ENCODE peak calls at places on chromosomes 3 and 15, in seven cellular contexts. One of them, this sample, is unnamed. For H3K9me3, the result is how much of the 10 kb centered on the place peaks cover.

GRCh38 chr3:158213461-158213860 is 103.6 kb downstream of the RSRC1 start:
- DNase-seq in HCT116: no peak
- DNase-seq in colonic mucosa: no peak
- DNase-seq in ovary: no peak
- DNase-seq in transverse colon: no peak
- DNase-seq in OCI-LY7: no peak
- DNase-seq in IMR-90: no peak
- DNase-seq in this sample: no peak

GRCh38 chr15:99142562-99142961 is 37.7 kb downstream of the SYNM start:
- DNase-seq in OCI-LY7: no peak
- DNase-seq in ovary: no peak
- DNase-seq in HCT116: no peak
- DNase-seq in transverse colon: no peak
- DNase-seq in IMR-90: no peak
- DNase-seq in colonic mucosa: no peak
- DNase-seq in this sample: no peak

GRCh38 chr15:88612186-88612796 is 8.8 kb upstream of the AEN start:
- DNase-seq in transverse colon: no peak
- DNase-seq in ovary: no peak
- DNase-seq in IMR-90: no peak
- DNase-seq in OCI-LY7: no peak
- DNase-seq in HCT116: no peak
- DNase-seq in colonic mucosa: no peak
- DNase-seq in this sample: no peak

GRCh38 chr3:44584646-44585501 is at the start of gene ZNF660:
- DNase-seq in OCI-LY7: no peak
- DNase-seq in colonic mucosa: peak
- DNase-seq in ovary: peak
- DNase-seq in IMR-90: peak
- DNase-seq in transverse colon: peak
- DNase-seq in HCT116: no peak
- DNase-seq in this sample: no peak

GRCh38 chr15:52790166-52790708 is at the start of gene ONECUT1:
- DNase-seq in ovary: peak
- DNase-seq in IMR-90: peak
- DNase-seq in HCT116: no peak
- DNase-seq in transverse colon: peak
- DNase-seq in colonic mucosa: peak
- DNase-seq in OCI-LY7: peak
- DNase-seq in this sample: peak

GRCh38 chr15:63530762-63531299 is 26.4 kb downstream of the USP3 start:
- DNase-seq in IMR-90: no peak
- DNase-seq in colonic mucosa: no peak
- DNase-seq in transverse colon: no peak
- DNase-seq in HCT116: no peak
- DNase-seq in OCI-LY7: no peak
- DNase-seq in ovary: no peak
- DNase-seq in this sample: no peak

GRCh38 chr15:93038064-93038705 is 50.8 kb downstream of the RGMA start:
- DNase-seq in colonic mucosa: no peak
- DNase-seq in transverse colon: no peak
- DNase-seq in IMR-90: no peak
- DNase-seq in OCI-LY7: no peak
- DNase-seq in HCT116: no peak
- DNase-seq in ovary: no peak
- DNase-seq in this sample: no peak

GRCh38 chr3:5022966-5023776 is 43.9 kb downstream of the BHLHE40 start:
- DNase-seq in transverse colon: no peak
- DNase-seq in ovary: peak
- DNase-seq in IMR-90: peak
- DNase-seq in OCI-LY7: no peak
- DNase-seq in colonic mucosa: no peak
- DNase-seq in HCT116: peak
- DNase-seq in this sample: no peak

GRCh38 chr15:48721061-48721810 is 75.7 kb upstream of the FBN1 start:
- DNase-seq in IMR-90: peak
- DNase-seq in OCI-LY7: no peak
- DNase-seq in ovary: no peak
- DNase-seq in colonic mucosa: no peak
- DNase-seq in transverse colon: no peak
- DNase-seq in HCT116: no peak
- DNase-seq in this sample: no peak

GRCh38 chr3:186356152-186356551 is 5.9 kb downstream of the DGKG start:
- DNase-seq in HCT116: no peak
- DNase-seq in OCI-LY7: no peak
- DNase-seq in colonic mucosa: no peak
- DNase-seq in ovary: no peak
- DNase-seq in transverse colon: no peak
- DNase-seq in IMR-90: no peak
- DNase-seq in this sample: no peak

GRCh38 chr3:183261103-183261502 is 8.1 kb downstream of the B3GNT5 start:
- DNase-seq in ovary: no peak
- DNase-seq in colonic mucosa: no peak
- DNase-seq in transverse colon: no peak
- DNase-seq in IMR-90: no peak
- DNase-seq in HCT116: no peak
- DNase-seq in OCI-LY7: no peak
- DNase-seq in this sample: no peak

GRCh38 chr3:129593595-129594339 is 12.7 kb downstream of the PLXND1 start:
- DNase-seq in IMR-90: no peak
- DNase-seq in OCI-LY7: peak
- DNase-seq in transverse colon: peak
- DNase-seq in ovary: no peak
- DNase-seq in HCT116: no peak
- DNase-seq in colonic mucosa: no peak
- DNase-seq in this sample: peak

GRCh38 chr3:136703429-136703828 is 48.7 kb downstream of the STAG1 start:
- DNase-seq in transverse colon: no peak
- DNase-seq in OCI-LY7: no peak
- DNase-seq in IMR-90: no peak
- DNase-seq in HCT116: no peak
- DNase-seq in colonic mucosa: no peak
- DNase-seq in ovary: no peak
- DNase-seq in this sample: no peak

GRCh38 chr3:38006445-38006995 is 15.9 kb downstream of the VILL start:
- DNase-seq in HCT116: no peak
- DNase-seq in OCI-LY7: no peak
- DNase-seq in IMR-90: no peak
- DNase-seq in colonic mucosa: no peak
- DNase-seq in ovary: no peak
- DNase-seq in transverse colon: no peak
- DNase-seq in this sample: no peak

GRCh38 chr3:14137445-14137844 is 12.6 kb downstream of the TMEM43 start:
- DNase-seq in transverse colon: no peak
- DNase-seq in ovary: no peak
- DNase-seq in HCT116: no peak
- DNase-seq in OCI-LY7: no peak
- DNase-seq in IMR-90: no peak
- DNase-seq in colonic mucosa: no peak
- DNase-seq in this sample: no peak

GRCh38 chr3:36077320-36077719 is 303.0 kb upstream of the STAC start:
- DNase-seq in OCI-LY7: no peak
- DNase-seq in colonic mucosa: no peak
- DNase-seq in HCT116: no peak
- DNase-seq in transverse colon: no peak
- DNase-seq in IMR-90: no peak
- DNase-seq in ovary: no peak
- DNase-seq in this sample: no peak

GRCh38 chr15:101207867-101208288 is 44.0 kb downstream of the CHSY1 start:
- DNase-seq in colonic mucosa: no peak
- DNase-seq in ovary: no peak
- DNase-seq in HCT116: no peak
- DNase-seq in transverse colon: peak
- DNase-seq in OCI-LY7: no peak
- DNase-seq in IMR-90: peak
- DNase-seq in this sample: no peak

GRCh38 chr15:34855397-34855796 is 60.0 kb upstream of the ACTC1 start:
- DNase-seq in IMR-90: peak
- DNase-seq in transverse colon: no peak
- DNase-seq in ovary: no peak
- DNase-seq in colonic mucosa: no peak
- DNase-seq in HCT116: no peak
- DNase-seq in OCI-LY7: no peak
- DNase-seq in this sample: no peak

GRCh38 chr3:12158387-12159226 is at the start of gene TIMP4:
- DNase-seq in HCT116: no peak
- DNase-seq in transverse colon: peak
- DNase-seq in ovary: peak
- DNase-seq in colonic mucosa: peak
- DNase-seq in OCI-LY7: no peak
- DNase-seq in IMR-90: peak
- DNase-seq in this sample: no peak
- H3K4me3 ChIP-seq in HCT116: no peak
- H3K4me3 ChIP-seq in transverse colon: peak
- H3K4me3 ChIP-seq in ovary: peak
- H3K4me3 ChIP-seq in colonic mucosa: peak
- H3K4me3 ChIP-seq in OCI-LY7: no peak
- H3K4me3 ChIP-seq in IMR-90: no peak
- H3K4me3 ChIP-seq in this sample: no peak

GRCh38 chr3:171963546-171963945 is 75.8 kb upstream of the FNDC3B start:
- DNase-seq in transverse colon: no peak
- DNase-seq in HCT116: no peak
- DNase-seq in ovary: no peak
- DNase-seq in IMR-90: no peak
- DNase-seq in colonic mucosa: no peak
- DNase-seq in OCI-LY7: no peak
- DNase-seq in this sample: no peak

GRCh38 chr3:171956372-171957104 is 82.8 kb upstream of the FNDC3B start:
- DNase-seq in ovary: no peak
- DNase-seq in transverse colon: no peak
- DNase-seq in IMR-90: no peak
- DNase-seq in HCT116: no peak
- DNase-seq in colonic mucosa: no peak
- DNase-seq in OCI-LY7: no peak
- DNase-seq in this sample: no peak

GRCh38 chr3:171960159-171960558 is 79.2 kb upstream of the FNDC3B start:
- DNase-seq in transverse colon: no peak
- DNase-seq in HCT116: no peak
- DNase-seq in OCI-LY7: no peak
- DNase-seq in IMR-90: no peak
- DNase-seq in ovary: no peak
- DNase-seq in colonic mucosa: no peak
- DNase-seq in this sample: no peak

GRCh38 chr3:171962137-171962720 is 77.1 kb upstream of the FNDC3B start:
- DNase-seq in IMR-90: no peak
- DNase-seq in OCI-LY7: no peak
- DNase-seq in HCT116: no peak
- DNase-seq in transverse colon: no peak
- DNase-seq in colonic mucosa: no peak
- DNase-seq in ovary: no peak
- DNase-seq in this sample: no peak

GRCh38 chr3:171959532-171960044 is 79.8 kb upstream of the FNDC3B start:
- DNase-seq in colonic mucosa: peak
- DNase-seq in HCT116: no peak
- DNase-seq in ovary: no peak
- DNase-seq in transverse colon: peak
- DNase-seq in OCI-LY7: no peak
- DNase-seq in IMR-90: no peak
- DNase-seq in this sample: no peak
- H3K27ac ChIP-seq in colonic mucosa: peak
- H3K27ac ChIP-seq in HCT116: no peak
- H3K27ac ChIP-seq in ovary: no peak
- H3K27ac ChIP-seq in transverse colon: peak
- H3K27ac ChIP-seq in OCI-LY7: no peak
- H3K27ac ChIP-seq in IMR-90: no peak
- H3K27ac ChIP-seq in this sample: no peak

DNA sequence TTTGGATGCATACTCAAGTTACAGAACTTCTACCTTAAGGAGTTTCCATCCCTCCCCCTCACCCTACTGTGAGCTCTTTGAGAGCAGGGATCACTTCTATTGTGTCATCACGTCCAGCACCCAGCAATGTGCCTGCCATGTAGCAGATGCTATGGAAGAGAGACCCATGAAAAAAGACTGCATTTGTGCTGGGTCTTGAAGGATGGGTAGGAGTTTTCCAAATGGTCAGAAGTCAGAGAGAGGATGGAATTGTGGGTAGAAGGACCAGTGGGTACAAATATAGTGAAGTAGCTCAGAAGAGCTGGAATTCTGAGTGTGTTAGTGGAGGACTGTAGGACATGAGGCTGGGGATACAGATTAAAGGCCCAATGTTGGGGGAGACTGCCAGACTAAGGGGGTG is 141.7 kb downstream of the SRGAP3 start:
- DNase-seq in HCT116: no peak
- DNase-seq in IMR-90: no peak
- DNase-seq in ovary: no peak
- DNase-seq in transverse colon: no peak
- DNase-seq in OCI-LY7: no peak
- DNase-seq in colonic mucosa: no peak
- DNase-seq in this sample: no peak
- H3K9me3 ChIP-seq in HCT116: under half
- H3K9me3 ChIP-seq in IMR-90: under half
- H3K9me3 ChIP-seq in ovary: under half
- H3K9me3 ChIP-seq in transverse colon: under half
- H3K9me3 ChIP-seq in OCI-LY7: under half
- H3K9me3 ChIP-seq in colonic mucosa: under half
- H3K9me3 ChIP-seq in this sample: under half

DNA sequence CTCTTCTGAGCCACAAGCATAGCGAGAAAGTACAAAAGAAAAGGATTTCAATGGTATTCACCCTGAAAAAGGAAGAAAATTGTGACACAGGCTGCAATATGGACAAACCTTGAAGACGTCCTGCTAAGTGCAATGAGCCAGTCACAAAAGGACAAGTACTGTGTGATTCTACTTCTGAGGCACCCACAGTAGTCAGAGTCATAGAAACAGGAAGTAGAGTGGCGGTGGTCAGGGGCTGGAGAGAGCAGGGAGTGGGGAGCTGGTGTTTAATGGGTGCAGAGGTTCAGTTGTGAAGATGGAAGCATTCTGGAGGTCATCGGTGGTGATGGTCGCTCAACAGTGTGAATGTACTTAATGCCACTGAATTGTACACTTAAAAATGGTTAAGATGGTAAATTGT is 180.5 kb downstream of the APBA2 start:
- DNase-seq in colonic mucosa: no peak
- DNase-seq in OCI-LY7: no peak
- DNase-seq in IMR-90: no peak
- DNase-seq in transverse colon: no peak
- DNase-seq in ovary: no peak
- DNase-seq in HCT116: no peak
- DNase-seq in this sample: no peak
- H3K4me3 ChIP-seq in colonic mucosa: no peak
- H3K4me3 ChIP-seq in OCI-LY7: no peak
- H3K4me3 ChIP-seq in IMR-90: no peak
- H3K4me3 ChIP-seq in transverse colon: no peak
- H3K4me3 ChIP-seq in ovary: no peak
- H3K4me3 ChIP-seq in HCT116: no peak
- H3K4me3 ChIP-seq in this sample: no peak

DNA sequence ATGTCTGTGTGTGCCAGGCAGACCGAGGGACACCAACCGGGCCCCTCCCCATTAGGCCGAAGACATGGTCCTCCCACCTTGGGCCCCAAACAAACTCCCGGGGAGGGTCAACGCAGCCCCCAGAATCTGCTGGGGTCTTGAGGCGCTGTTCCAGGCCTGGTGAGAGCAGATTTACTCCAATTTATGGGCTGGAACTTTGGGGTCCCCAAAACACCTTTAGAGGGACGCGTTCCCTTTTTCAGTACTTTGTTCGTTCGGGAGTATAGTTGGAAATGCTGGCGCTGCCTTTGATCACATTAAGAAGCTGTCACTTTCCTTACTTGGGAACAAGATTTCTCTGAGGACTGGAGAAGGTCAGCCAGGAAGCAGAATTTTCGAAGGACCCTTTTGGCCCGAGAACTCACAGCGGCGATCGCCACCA is 2.3 kb downstream of the GATA2 start:
- DNase-seq in IMR-90: no peak
- DNase-seq in colonic mucosa: no peak
- DNase-seq in ovary: no peak
- DNase-seq in OCI-LY7: no peak
- DNase-seq in transverse colon: no peak
- DNase-seq in HCT116: no peak
- DNase-seq in this sample: no peak
- H3K27ac ChIP-seq in IMR-90: peak
- H3K27ac ChIP-seq in colonic mucosa: no peak
- H3K27ac ChIP-seq in ovary: no peak
- H3K27ac ChIP-seq in OCI-LY7: no peak
- H3K27ac ChIP-seq in transverse colon: no peak
- H3K27ac ChIP-seq in HCT116: peak
- H3K27ac ChIP-seq in this sample: no peak